ENCODE peak calls at places on chromosome 18, in eight cellular contexts. L is RWPE2, E is prostate gland, Q is upper lobe of right lung, H is ascending aorta, N is mammary epithelial cell, P is transverse colon, T is uterus. Z is an unnamed sample.

GRCh38 chr18:69127844-69128486 is 272.7 kb upstream of the DOK6 start:
- DNase-seq in L (no peak), E (no peak), Q (no peak), H (no peak), N (no peak), P (no peak), T (no peak), Z (no peak)

GRCh38 chr18:44723366-44723765 is 42.7 kb downstream of the SETBP1 start:
- DNase-seq in L (no peak), E (no peak), Q (no peak), H (no peak), N (no peak), P (no peak), T (no peak), Z (no peak)

GRCh38 chr18:48036191-48036590 is 105.7 kb upstream of the SMAD2 start:
- DNase-seq in L (peak; percentile 26), E (no peak), Q (no peak), H (peak; percentile 68), N (no peak), P (no peak), T (no peak), Z (no peak)

GRCh38 chr18:75884728-75885127 is 457.2 kb upstream of the SMIM21 start:
- DNase-seq in L (no peak), E (no peak), Q (no peak), H (no peak), N (no peak), P (no peak), T (no peak), Z (no peak)

GRCh38 chr18:45540146-45540545 is 75.1 kb upstream of the SLC14A2 start:
- DNase-seq in L (no peak), E (no peak), Q (no peak), H (no peak), N (no peak), P (no peak), T (no peak), Z (no peak)

GRCh38 chr18:36309436-36310391 is 12.2 kb downstream of the FHOD3 start:
- DNase-seq in L (peak; percentile 100), E (no peak), Q (no peak), H (no peak), N (peak; percentile 100), P (no peak), T (no peak), Z (peak; percentile 99)

GRCh38 chr18:47613929-47614328 is 316.5 kb downstream of the SMAD2 start:
- DNase-seq in L (no peak), E (no peak), Q (no peak), H (no peak), N (no peak), P (no peak), T (no peak), Z (no peak)

GRCh38 chr18:26017929-26018328 is 72.5 kb downstream of the SS18 start:
- DNase-seq in L (no peak), E (no peak), Q (no peak), H (no peak), N (no peak), P (no peak), T (no peak), Z (no peak)

GRCh38 chr18:37548679-37549289 is 16.8 kb downstream of the CELF4 start:
- DNase-seq in L (no peak), E (no peak), Q (peak; percentile 52), H (no peak), N (no peak), P (no peak), T (no peak), Z (no peak)

GRCh38 chr18:26708814-26709717 is 156.4 kb downstream of the AQP4 start:
- DNase-seq in L (no peak), E (no peak), Q (no peak), H (no peak), N (no peak), P (no peak), T (no peak), Z (no peak)

GRCh38 chr18:58887613-58887963 is 22.9 kb downstream of the ZNF532 start:
- DNase-seq in L (no peak), E (no peak), Q (peak; percentile 82), H (peak; percentile 84), N (peak; percentile 91), P (peak; percentile 67), T (peak; percentile 40), Z (no peak)

GRCh38 chr18:52869942-52870907 is 530.2 kb downstream of the DCC start:
- DNase-seq in L (no peak), E (no peak), Q (no peak), H (no peak), N (no peak), P (no peak), T (no peak), Z (no peak)

GRCh38 chr18:13120967-13121586 is 97.5 kb upstream of the LDLRAD4 start:
- DNase-seq in L (no peak), E (no peak), Q (no peak), H (no peak), N (no peak), P (no peak), T (no peak), Z (no peak)

GRCh38 chr18:55152801-55153200 is 193.5 kb upstream of the CCDC68 start:
- DNase-seq in L (no peak), E (no peak), Q (no peak), H (no peak), N (peak; percentile 77), P (no peak), T (no peak), Z (peak; percentile 88)

GRCh38 chr18:12890500-12890899 is 6.5 kb upstream of the PTPN2 start:
- DNase-seq in L (no peak), E (no peak), Q (no peak), H (no peak), N (no peak), P (no peak), T (no peak), Z (no peak)

GRCh38 chr18:13871701-13872100 is 43.6 kb downstream of the MC2R start:
- DNase-seq in L (no peak), E (no peak), Q (no peak), H (no peak), N (no peak), P (no peak), T (no peak), Z (no peak)

GRCh38 chr18:61764381-61764780 is 128.4 kb downstream of the RNF152 start:
- DNase-seq in L (no peak), E (no peak), Q (no peak), H (no peak), N (peak; percentile 33), P (no peak), T (no peak), Z (no peak)

GRCh38 chr18:38551881-38552280 is 986.3 kb upstream of the CELF4 start:
- DNase-seq in L (no peak), E (peak; percentile 55), Q (no peak), H (no peak), N (peak; percentile 86), P (no peak), T (no peak), Z (peak; percentile 93)

GRCh38 chr18:23588836-23589560 is 2.7 kb upstream of the NPC1 start:
- DNase-seq in L (no peak), E (peak; percentile 24), Q (no peak), H (no peak), N (peak; percentile 58), P (no peak), T (no peak), Z (peak; percentile 42)

GRCh38 chr18:23585897-23586248 is 433 bp downstream of the NPC1 start:
- DNase-seq in L (no peak), E (no peak), Q (no peak), H (no peak), N (no peak), P (no peak), T (no peak), Z (no peak)

GRCh38 chr18:23585007-23585871 is 1.1 kb downstream of the NPC1 start:
- DNase-seq in L (no peak), E (peak; percentile 17), Q (no peak), H (no peak), N (peak; percentile 82), P (peak; percentile 13), T (peak; percentile 25), Z (peak; percentile 86)

GRCh38 chr18:23586249-23587196 is at the start of gene NPC1:
- DNase-seq in L (peak; percentile 98), E (peak; percentile 91), Q (peak; percentile 97), H (peak; percentile 97), N (peak; percentile 97), P (peak; percentile 95), T (peak; percentile 91), Z (peak; percentile 91)

GRCh38 chr18:23587220-23587642 is 925 bp upstream of the NPC1 start:
- DNase-seq in L (no peak), E (no peak), Q (no peak), H (no peak), N (no peak), P (no peak), T (no peak), Z (no peak)
- H3K4me3 ChIP-seq in L (no peak overlapping the region), E (peak overlapping the region; percentile 92), Q (peak overlapping the region; percentile 95), H (peak overlapping the region; percentile 87), N (peak overlapping the region; percentile 16), P (peak overlapping the region; percentile 68), T (peak overlapping the region; percentile 67), Z (no peak overlapping the region)

DNA sequence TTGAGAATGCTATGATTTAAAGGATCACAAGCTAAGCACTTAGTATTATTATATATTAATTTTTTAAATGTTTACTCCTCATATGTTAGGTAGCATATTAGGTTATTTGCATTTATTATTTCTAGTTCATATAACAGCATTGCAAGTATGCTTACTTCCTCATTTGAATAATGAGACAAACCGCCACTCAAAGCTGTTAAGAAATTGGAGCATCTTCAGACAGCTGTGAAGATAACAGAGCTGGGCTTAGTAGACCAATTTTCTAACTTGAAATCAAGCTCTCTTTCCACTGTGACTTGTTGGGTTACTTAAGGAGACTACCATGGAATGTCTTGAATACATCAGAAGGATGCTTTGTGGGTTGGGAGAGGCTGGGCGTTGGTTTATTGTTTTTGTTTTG is 139.3 kb downstream of the ASXL3 start:
- DNase-seq in L (no peak), E (no peak), Q (no peak), H (no peak), N (no peak), P (no peak), T (no peak), Z (no peak)
- TF ChIP-seq CTCF in L (no peak), E (no peak), Q (no peak), H (no peak), N (no peak), P (no peak), T (no peak), Z (no peak)

GRCh38 chr18:9321709-9322108 is 12.9 kb upstream of the TWSG1 start:
- DNase-seq in L (no peak), E (no peak), Q (no peak), H (no peak), N (no peak), P (no peak), T (no peak), Z (no peak)
- H3K36me3 ChIP-seq in L (no peaks in the 10 kb centered on the region), E (no peaks in the 10 kb centered on the region), Q (no peaks in the 10 kb centered on the region), H (no peaks in the 10 kb centered on the region), N (no peaks in the 10 kb centered on the region), P (no peaks in the 10 kb centered on the region), T (no peaks in the 10 kb centered on the region), Z (no peaks in the 10 kb centered on the region)

DNA sequence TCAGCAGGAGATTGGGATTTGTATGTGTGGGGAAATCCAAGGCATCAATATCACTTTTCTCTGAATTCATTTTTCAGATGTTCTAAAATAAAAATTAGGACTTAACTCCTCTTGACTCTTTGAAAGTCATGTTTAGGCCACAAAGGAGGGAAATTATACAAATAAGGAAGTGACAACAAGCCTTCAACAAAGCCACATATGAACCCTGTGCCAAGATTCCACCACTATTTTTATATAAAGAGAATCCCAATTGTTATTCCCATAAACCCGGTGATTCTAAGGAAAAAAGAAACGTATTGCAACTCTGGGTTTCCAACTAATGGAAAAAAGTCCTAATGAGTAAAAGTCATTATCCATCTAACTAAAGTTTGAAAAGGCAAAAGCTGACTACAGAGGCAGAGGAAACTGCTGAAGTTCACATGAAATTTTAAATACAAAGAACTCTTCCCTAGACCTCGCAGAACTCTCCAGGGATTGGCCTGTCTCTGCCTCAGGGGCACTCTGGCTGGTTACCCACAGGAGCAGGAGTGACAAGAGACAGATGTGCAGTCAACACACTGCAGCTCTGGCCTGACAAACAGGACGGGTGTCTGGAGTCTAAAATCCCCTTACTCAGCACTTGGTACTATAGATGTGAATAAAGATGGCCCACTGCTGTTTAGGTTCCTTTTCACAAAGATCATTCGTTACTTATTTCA is 11.5 kb downstream of the NPC1 start:
- DNase-seq in L (no peak), E (no peak), Q (no peak), H (no peak), N (no peak), P (no peak), T (no peak), Z (no peak)
- H3K4me3 ChIP-seq in L (no peak overlapping the region), E (no peak overlapping the region), Q (no peak overlapping the region), H (no peak overlapping the region), N (no peak overlapping the region), P (no peak overlapping the region), T (no peak overlapping the region), Z (no peak overlapping the region)

Z was measured in bronchial epithelial cell.